ENCODE peak calls at places on chromosome 20, in six cellular contexts. E is brain microvascular endothelial cell, Q is mesendoderm, J is GM23338, X is tibial artery, F is upper lobe of right lung. T is an unnamed sample.

GRCh38 chr20:17210983-17211382 is 15.9 kb upstream of the PCSK2 start:
- DNase-seq in E (no peak), Q (peak; percentile 65), J (no peak), X (no peak), F (no peak), T (no peak)

GRCh38 chr20:52494244-52494643 is 302.7 kb upstream of the ZFP64 start:
- DNase-seq in E (peak; percentile 46), Q (no peak), J (no peak), X (no peak), F (no peak), T (peak; percentile 91)

GRCh38 chr20:1804554-1804956 is 90.7 kb upstream of the SIRPA start:
- DNase-seq in E (no peak), Q (no peak), J (no peak), X (peak; percentile 59), F (no peak), T (no peak)

GRCh38 chr20:54692168-54692887 is 216.9 kb downstream of the DOK5 start:
- DNase-seq in E (no peak), Q (peak; percentile 2), J (no peak), X (no peak), F (no peak), T (no peak)

GRCh38 chr20:46689754-46690085 is 476 bp upstream of the TP53RK start:
- DNase-seq in E (no peak), Q (no peak), J (no peak), X (no peak), F (no peak), T (no peak)

GRCh38 chr20:7728373-7728772 is 211.9 kb downstream of the HAO1 start:
- DNase-seq in E (no peak), Q (no peak), J (no peak), X (no peak), F (no peak), T (no peak)

GRCh38 chr20:15597306-15597705 is 975.9 kb downstream of the KIF16B start:
- DNase-seq in E (no peak), Q (no peak), J (no peak), X (no peak), F (no peak), T (no peak)

GRCh38 chr20:50191566-50192363 is 1.1 kb downstream of the CEBPB start:
- DNase-seq in E (no peak), Q (peak; percentile 88), J (peak; percentile 78), X (no peak), F (peak; percentile 80), T (no peak)

GRCh38 chr20:2521369-2522305 is 12.9 kb upstream of the ZNF343 start:
- DNase-seq in E (peak; percentile 27), Q (peak; percentile 36), J (peak; percentile 76), X (no peak), F (no peak), T (no peak)

GRCh38 chr20:40807771-40808170 is 118.7 kb upstream of the MAFB start:
- DNase-seq in E (no peak), Q (no peak), J (no peak), X (no peak), F (no peak), T (no peak)

GRCh38 chr20:39107741-39108140 is 145.6 kb downstream of the DHX35 start:
- DNase-seq in E (peak; percentile 10), Q (no peak), J (no peak), X (no peak), F (no peak), T (no peak)

GRCh38 chr20:40688129-40689099 is 622 bp downstream of the MAFB start:
- DNase-seq in E (no peak), Q (no peak), J (no peak), X (peak; percentile 70), F (no peak), T (no peak)

GRCh38 chr20:57559658-57560553 is 1.0 kb upstream of the PCK1 start:
- DNase-seq in E (no peak), Q (no peak), J (no peak), X (no peak), F (no peak), T (no peak)

GRCh38 chr20:57558614-57559285 is 2.2 kb upstream of the PCK1 start:
- DNase-seq in E (no peak), Q (no peak), J (no peak), X (no peak), F (no peak), T (no peak)

GRCh38 chr20:57559286-57559627 is 1.7 kb upstream of the PCK1 start:
- DNase-seq in E (no peak), Q (no peak), J (no peak), X (no peak), F (no peak), T (no peak)

GRCh38 chr20:57561356-57562279 is 708 bp downstream of the PCK1 start:
- DNase-seq in E (no peak), Q (no peak), J (no peak), X (no peak), F (no peak), T (no peak)

DNA sequence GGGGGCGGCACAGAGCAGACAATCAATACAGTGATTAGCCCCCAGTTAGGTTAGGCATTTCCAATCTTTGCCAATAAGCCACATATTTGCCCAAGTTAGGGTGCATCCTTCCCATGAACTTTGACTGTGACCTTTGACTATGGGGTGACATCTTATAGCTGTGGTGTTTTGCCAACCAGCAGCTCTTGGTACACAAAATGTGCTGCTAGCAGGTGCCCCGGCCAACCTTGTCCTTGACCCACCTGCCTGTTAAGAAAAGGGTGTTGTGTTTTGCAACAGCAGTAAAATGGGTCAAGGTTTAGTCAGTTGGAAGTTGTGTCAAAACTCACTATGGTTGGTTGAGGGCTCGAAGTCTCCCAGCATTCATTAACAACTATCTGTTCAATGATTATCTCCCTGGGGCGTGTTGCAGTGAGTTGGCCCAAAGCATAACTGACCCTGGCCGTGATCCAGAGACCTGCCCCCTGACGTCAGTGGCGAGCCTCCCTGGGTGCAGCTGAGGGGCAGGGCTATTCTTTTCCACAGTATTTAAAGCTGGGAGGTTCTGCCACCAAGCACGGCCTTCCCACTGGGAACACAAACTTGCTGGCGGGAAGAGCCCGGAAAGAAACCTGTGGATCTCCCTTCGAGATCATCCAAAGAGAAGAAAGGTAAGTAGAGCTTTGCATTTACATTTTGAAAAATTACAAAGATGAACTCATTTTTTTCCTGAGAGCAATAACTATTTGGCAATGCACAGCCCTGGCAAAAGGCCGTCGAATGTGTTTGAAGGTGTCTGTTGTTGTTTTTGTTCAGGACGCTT is at the start of gene PCK1:
- DNase-seq in E (peak; percentile 14), Q (no peak), J (no peak), X (peak; percentile 77), F (no peak), T (no peak)
- H3K4me3 ChIP-seq in E (no peak within 1 kb of the TSS), Q (no peak within 1 kb of the TSS), J (no peak within 1 kb of the TSS), X (no peak within 1 kb of the TSS), F (no peak within 1 kb of the TSS), T (no peak within 1 kb of the TSS)

GRCh38 chr20:58898629-58899028 is 46.1 kb downstream of the GNAS start:
- DNase-seq in E (no peak), Q (no peak), J (no peak), X (no peak), F (no peak), T (no peak)

GRCh38 chr20:58896820-58897219 is 44.3 kb downstream of the GNAS start:
- DNase-seq in E (no peak), Q (no peak), J (no peak), X (no peak), F (no peak), T (no peak)

GRCh38 chr20:58899518-58899917 is 47.0 kb downstream of the GNAS start:
- DNase-seq in E (no peak), Q (no peak), J (no peak), X (no peak), F (no peak), T (no peak)

GRCh38 chr20:58895796-58896180 is 43.3 kb downstream of the GNAS start:
- DNase-seq in E (no peak), Q (no peak), J (no peak), X (no peak), F (no peak), T (no peak)

DNA sequence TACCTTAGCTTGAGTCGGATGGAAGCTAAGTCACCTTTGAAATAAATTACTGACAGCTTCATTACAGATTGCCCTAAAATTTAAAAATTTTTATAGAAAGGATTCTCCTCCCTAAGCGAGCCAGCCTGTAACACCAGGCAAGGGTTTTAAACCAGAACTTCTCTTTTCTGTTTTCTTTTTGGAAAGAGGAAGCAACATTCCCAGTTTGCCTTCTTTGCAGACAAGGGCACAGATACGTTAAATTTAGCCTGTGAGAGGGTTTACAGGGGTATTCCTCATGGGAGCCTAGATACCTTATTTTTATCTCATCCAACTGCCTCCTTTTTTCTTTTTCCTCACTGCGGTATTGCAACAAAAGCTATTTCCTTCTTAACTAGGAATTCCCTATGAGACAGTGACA is 45.0 kb downstream of the GNAS start:
- DNase-seq in E (no peak), Q (no peak), J (no peak), X (no peak), F (no peak), T (no peak)
- H3K4me3 ChIP-seq in E (no peak overlapping the region), Q (no peak overlapping the region), J (no peak overlapping the region), X (no peak overlapping the region), F (no peak overlapping the region), T (no peak overlapping the region)

GRCh38 chr20:63741354-63741675 is 1.7 kb downstream of the SLC2A4RG start:
- DNase-seq in E (no peak), Q (no peak), J (no peak), X (no peak), F (no peak), T (no peak)
- H3K4me3 ChIP-seq in E (peak overlapping the region; percentile 55), Q (no peak overlapping the region), J (peak overlapping the region; percentile 71), X (peak overlapping the region; percentile 93), F (peak overlapping the region; percentile 63), T (peak overlapping the region; percentile 77)

GRCh38 chr20:48622421-48622820 is 205.4 kb downstream of the PREX1 start:
- DNase-seq in E (no peak), Q (no peak), J (no peak), X (no peak), F (no peak), T (no peak)

GRCh38 chr20:48621256-48622078 is 206.3 kb downstream of the PREX1 start:
- DNase-seq in E (peak; percentile 28), Q (no peak), J (no peak), X (no peak), F (peak; percentile 61), T (no peak)

GRCh38 chr20:48619126-48620101 is 208.4 kb downstream of the PREX1 start:
- DNase-seq in E (no peak), Q (no peak), J (no peak), X (no peak), F (peak; percentile 63), T (no peak)

GRCh38 chr20:48620112-48620485 is 207.7 kb downstream of the PREX1 start:
- DNase-seq in E (no peak), Q (no peak), J (no peak), X (no peak), F (no peak), T (no peak)

GRCh38 chr20:48620486-48621255 is 207.1 kb downstream of the PREX1 start:
- DNase-seq in E (peak; percentile 72), Q (peak; percentile 92), J (peak; percentile 93), X (peak; percentile 91), F (peak; percentile 92), T (no peak)
- H3K4me3 ChIP-seq in E (peak overlapping the region; percentile 34), Q (no peak overlapping the region), J (peak overlapping the region; percentile 49), X (peak overlapping the region; percentile 45), F (peak overlapping the region; percentile 22), T (peak overlapping the region; percentile 20)

GRCh38 chr20:57326667-57327455 is 2.7 kb upstream of the SPO11 start:
- DNase-seq in E (no peak), Q (peak; percentile 81), J (peak; percentile 21), X (no peak), F (no peak), T (no peak)
- H3K4me3 ChIP-seq in E (no peak overlapping the region), Q (no peak overlapping the region), J (no peak overlapping the region), X (no peak overlapping the region), F (no peak overlapping the region), T (no peak overlapping the region)

T was measured in AG09309.